ENCODE peak calls at places on chromosome 21, in seven cellular contexts. One of them, this sample, is unnamed. For H3K4me1, the result is how much of the 10 kb centered on the place peaks cover.

GRCh38 chr21:25421327-25422028 is 185.8 kb downstream of the MRPL39 start:
- DNase-seq in trophoblast cell: peak
- DNase-seq in psoas muscle: no peak
- DNase-seq in thyroid gland: peak
- DNase-seq in MM.1S: peak
- DNase-seq in NT2/D1: peak
- DNase-seq in effector memory CD4-positive, alpha-beta T cell: peak
- DNase-seq in this sample: peak

GRCh38 chr21:33441489-33442477 is 38.0 kb downstream of the TMEM50B start:
- DNase-seq in trophoblast cell: peak
- DNase-seq in psoas muscle: peak
- DNase-seq in thyroid gland: peak
- DNase-seq in MM.1S: no peak
- DNase-seq in NT2/D1: no peak
- DNase-seq in effector memory CD4-positive, alpha-beta T cell: no peak
- DNase-seq in this sample: no peak

GRCh38 chr21:40115775-40116174 is 248.5 kb downstream of the PCP4 start:
- DNase-seq in trophoblast cell: no peak
- DNase-seq in psoas muscle: no peak
- DNase-seq in thyroid gland: no peak
- DNase-seq in MM.1S: no peak
- DNase-seq in NT2/D1: no peak
- DNase-seq in effector memory CD4-positive, alpha-beta T cell: no peak
- DNase-seq in this sample: no peak

GRCh38 chr21:33418686-33419085 is 15.5 kb downstream of the IFNGR2 start:
- DNase-seq in trophoblast cell: no peak
- DNase-seq in psoas muscle: peak
- DNase-seq in thyroid gland: peak
- DNase-seq in MM.1S: no peak
- DNase-seq in NT2/D1: no peak
- DNase-seq in effector memory CD4-positive, alpha-beta T cell: no peak
- DNase-seq in this sample: peak

GRCh38 chr21:16169102-16169511 is 439.3 kb downstream of the USP25 start:
- DNase-seq in trophoblast cell: no peak
- DNase-seq in psoas muscle: no peak
- DNase-seq in thyroid gland: no peak
- DNase-seq in MM.1S: no peak
- DNase-seq in NT2/D1: no peak
- DNase-seq in effector memory CD4-positive, alpha-beta T cell: no peak
- DNase-seq in this sample: no peak

GRCh38 chr21:41678944-41679343 is 87.9 kb downstream of the RIPK4 start:
- DNase-seq in trophoblast cell: peak
- DNase-seq in psoas muscle: peak
- DNase-seq in thyroid gland: peak
- DNase-seq in MM.1S: peak
- DNase-seq in NT2/D1: peak
- DNase-seq in effector memory CD4-positive, alpha-beta T cell: no peak
- DNase-seq in this sample: peak

GRCh38 chr21:26888256-26888655 is 43.0 kb upstream of the ADAMTS1 start:
- DNase-seq in trophoblast cell: no peak
- DNase-seq in psoas muscle: no peak
- DNase-seq in thyroid gland: no peak
- DNase-seq in MM.1S: no peak
- DNase-seq in NT2/D1: no peak
- DNase-seq in effector memory CD4-positive, alpha-beta T cell: no peak
- DNase-seq in this sample: no peak

GRCh38 chr21:17613242-17613676 is 558 bp upstream of the BTG3 start:
- DNase-seq in trophoblast cell: peak
- DNase-seq in psoas muscle: peak
- DNase-seq in thyroid gland: peak
- DNase-seq in MM.1S: no peak
- DNase-seq in NT2/D1: no peak
- DNase-seq in effector memory CD4-positive, alpha-beta T cell: peak
- DNase-seq in this sample: peak

GRCh38 chr21:43824250-43824882 is 35.0 kb downstream of the RRP1 start:
- DNase-seq in trophoblast cell: no peak
- DNase-seq in psoas muscle: no peak
- DNase-seq in thyroid gland: no peak
- DNase-seq in MM.1S: no peak
- DNase-seq in NT2/D1: no peak
- DNase-seq in effector memory CD4-positive, alpha-beta T cell: no peak
- DNase-seq in this sample: no peak

GRCh38 chr21:22120616-22121266 is 1122.5 kb downstream of the NCAM2 start:
- DNase-seq in trophoblast cell: peak
- DNase-seq in psoas muscle: no peak
- DNase-seq in thyroid gland: no peak
- DNase-seq in MM.1S: no peak
- DNase-seq in NT2/D1: peak
- DNase-seq in effector memory CD4-positive, alpha-beta T cell: no peak
- DNase-seq in this sample: no peak

GRCh38 chr21:29449306-29449940 is 150.7 kb downstream of the BACH1 start:
- DNase-seq in trophoblast cell: no peak
- DNase-seq in psoas muscle: no peak
- DNase-seq in thyroid gland: no peak
- DNase-seq in MM.1S: no peak
- DNase-seq in NT2/D1: no peak
- DNase-seq in effector memory CD4-positive, alpha-beta T cell: no peak
- DNase-seq in this sample: no peak

GRCh38 chr21:26124421-26124833 is 46.1 kb downstream of the APP start:
- DNase-seq in trophoblast cell: peak
- DNase-seq in psoas muscle: no peak
- DNase-seq in thyroid gland: no peak
- DNase-seq in MM.1S: no peak
- DNase-seq in NT2/D1: no peak
- DNase-seq in effector memory CD4-positive, alpha-beta T cell: no peak
- DNase-seq in this sample: no peak

GRCh38 chr21:16070207-16070651 is 340.4 kb downstream of the USP25 start:
- DNase-seq in trophoblast cell: no peak
- DNase-seq in psoas muscle: no peak
- DNase-seq in thyroid gland: no peak
- DNase-seq in MM.1S: no peak
- DNase-seq in NT2/D1: no peak
- DNase-seq in effector memory CD4-positive, alpha-beta T cell: no peak
- DNase-seq in this sample: no peak

GRCh38 chr21:41425954-41426655 is at the start of gene MX1:
- DNase-seq in trophoblast cell: peak
- DNase-seq in psoas muscle: peak
- DNase-seq in thyroid gland: peak
- DNase-seq in MM.1S: peak
- DNase-seq in NT2/D1: no peak
- DNase-seq in effector memory CD4-positive, alpha-beta T cell: peak
- DNase-seq in this sample: peak

GRCh38 chr21:36338975-36339374 is 19.0 kb downstream of the MORC3 start:
- DNase-seq in trophoblast cell: peak
- DNase-seq in psoas muscle: no peak
- DNase-seq in thyroid gland: no peak
- DNase-seq in MM.1S: no peak
- DNase-seq in NT2/D1: no peak
- DNase-seq in effector memory CD4-positive, alpha-beta T cell: no peak
- DNase-seq in this sample: no peak

DNA sequence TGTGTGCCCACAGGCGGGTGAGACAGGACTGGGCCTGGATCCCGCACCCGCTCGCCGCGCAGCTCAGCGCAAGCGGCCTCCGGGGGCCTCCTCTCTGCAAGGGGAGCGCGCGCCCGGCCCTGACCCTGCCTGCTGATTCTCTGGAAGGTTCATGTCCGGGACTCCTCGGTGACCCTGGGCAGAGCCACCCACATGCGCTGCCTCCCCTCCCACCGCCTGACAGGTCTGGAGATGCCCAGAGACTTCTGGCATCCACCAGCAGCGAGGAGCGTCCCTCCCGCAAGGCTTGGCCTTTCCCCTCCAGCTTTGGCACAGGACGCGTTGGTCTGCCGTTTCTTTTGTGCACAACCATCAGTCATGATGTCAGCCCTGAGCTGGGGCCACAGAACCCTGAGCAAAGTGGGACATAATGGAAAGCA is 42.0 kb upstream of the COL6A2 start:
- DNase-seq in trophoblast cell: no peak
- DNase-seq in psoas muscle: peak
- DNase-seq in thyroid gland: no peak
- DNase-seq in MM.1S: no peak
- DNase-seq in NT2/D1: no peak
- DNase-seq in effector memory CD4-positive, alpha-beta T cell: no peak
- DNase-seq in this sample: no peak
- H3K4me1 ChIP-seq in trophoblast cell: under half
- H3K4me1 ChIP-seq in psoas muscle: under half
- H3K4me1 ChIP-seq in thyroid gland: under half
- H3K4me1 ChIP-seq in MM.1S: under half
- H3K4me1 ChIP-seq in NT2/D1: under half
- H3K4me1 ChIP-seq in effector memory CD4-positive, alpha-beta T cell: under half
- H3K4me1 ChIP-seq in this sample: under half

GRCh38 chr21:34796518-34797201 is 127.9 kb downstream of the CLIC6 start:
- DNase-seq in trophoblast cell: no peak
- DNase-seq in psoas muscle: no peak
- DNase-seq in thyroid gland: peak
- DNase-seq in MM.1S: no peak
- DNase-seq in NT2/D1: no peak
- DNase-seq in effector memory CD4-positive, alpha-beta T cell: no peak
- DNase-seq in this sample: no peak
- H3K4me1 ChIP-seq in trophoblast cell: under half
- H3K4me1 ChIP-seq in psoas muscle: half or more
- H3K4me1 ChIP-seq in thyroid gland: under half
- H3K4me1 ChIP-seq in MM.1S: under half
- H3K4me1 ChIP-seq in NT2/D1: under half
- H3K4me1 ChIP-seq in effector memory CD4-positive, alpha-beta T cell: under half
- H3K4me1 ChIP-seq in this sample: under half

DNA sequence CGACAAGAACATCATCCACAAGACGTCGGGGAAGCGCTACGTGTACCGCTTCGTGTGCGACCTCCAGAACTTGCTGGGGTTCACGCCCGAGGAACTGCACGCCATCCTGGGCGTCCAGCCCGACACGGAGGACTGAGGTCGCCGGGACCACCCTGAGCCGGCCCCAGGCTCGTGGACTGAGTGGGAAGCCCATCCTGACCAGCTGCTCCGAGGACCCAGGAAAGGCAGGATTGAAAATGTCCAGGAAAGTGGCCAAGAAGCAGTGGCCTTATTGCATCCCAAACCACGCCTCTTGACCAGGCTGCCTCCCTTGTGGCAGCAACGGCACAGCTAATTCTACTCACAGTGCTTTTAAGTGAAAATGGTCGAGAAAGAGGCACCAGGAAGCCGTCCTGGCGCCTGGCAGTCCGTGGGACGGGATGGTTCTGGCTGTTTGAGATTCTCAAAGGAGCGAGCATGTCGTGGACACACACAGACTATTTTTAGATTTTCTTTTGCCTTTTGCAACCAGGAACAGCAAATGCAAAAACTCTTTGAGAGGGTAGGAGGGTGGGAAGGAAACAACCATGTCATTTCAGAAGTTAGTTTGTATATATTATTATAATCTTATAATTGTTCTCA is 17.1 kb downstream of the ETS2 start:
- DNase-seq in trophoblast cell: no peak
- DNase-seq in psoas muscle: no peak
- DNase-seq in thyroid gland: no peak
- DNase-seq in MM.1S: no peak
- DNase-seq in NT2/D1: no peak
- DNase-seq in effector memory CD4-positive, alpha-beta T cell: no peak
- DNase-seq in this sample: no peak
- H3K4me1 ChIP-seq in trophoblast cell: under half
- H3K4me1 ChIP-seq in psoas muscle: under half
- H3K4me1 ChIP-seq in thyroid gland: under half
- H3K4me1 ChIP-seq in MM.1S: under half
- H3K4me1 ChIP-seq in NT2/D1: under half
- H3K4me1 ChIP-seq in effector memory CD4-positive, alpha-beta T cell: under half
- H3K4me1 ChIP-seq in this sample: under half

GRCh38 chr21:37348664-37349063 is 17.9 kb upstream of the DYRK1A start:
- DNase-seq in trophoblast cell: peak
- DNase-seq in psoas muscle: no peak
- DNase-seq in thyroid gland: no peak
- DNase-seq in MM.1S: peak
- DNase-seq in NT2/D1: no peak
- DNase-seq in effector memory CD4-positive, alpha-beta T cell: no peak
- DNase-seq in this sample: no peak

GRCh38 chr21:37342046-37342632 is 24.4 kb upstream of the DYRK1A start:
- DNase-seq in trophoblast cell: no peak
- DNase-seq in psoas muscle: no peak
- DNase-seq in thyroid gland: no peak
- DNase-seq in MM.1S: no peak
- DNase-seq in NT2/D1: no peak
- DNase-seq in effector memory CD4-positive, alpha-beta T cell: no peak
- DNase-seq in this sample: no peak

GRCh38 chr21:37350472-37350871 is 16.1 kb upstream of the DYRK1A start:
- DNase-seq in trophoblast cell: no peak
- DNase-seq in psoas muscle: no peak
- DNase-seq in thyroid gland: no peak
- DNase-seq in MM.1S: no peak
- DNase-seq in NT2/D1: no peak
- DNase-seq in effector memory CD4-positive, alpha-beta T cell: no peak
- DNase-seq in this sample: no peak

GRCh38 chr21:37341254-37341960 is 25.2 kb upstream of the DYRK1A start:
- DNase-seq in trophoblast cell: peak
- DNase-seq in psoas muscle: no peak
- DNase-seq in thyroid gland: no peak
- DNase-seq in MM.1S: no peak
- DNase-seq in NT2/D1: no peak
- DNase-seq in effector memory CD4-positive, alpha-beta T cell: no peak
- DNase-seq in this sample: no peak

DNA sequence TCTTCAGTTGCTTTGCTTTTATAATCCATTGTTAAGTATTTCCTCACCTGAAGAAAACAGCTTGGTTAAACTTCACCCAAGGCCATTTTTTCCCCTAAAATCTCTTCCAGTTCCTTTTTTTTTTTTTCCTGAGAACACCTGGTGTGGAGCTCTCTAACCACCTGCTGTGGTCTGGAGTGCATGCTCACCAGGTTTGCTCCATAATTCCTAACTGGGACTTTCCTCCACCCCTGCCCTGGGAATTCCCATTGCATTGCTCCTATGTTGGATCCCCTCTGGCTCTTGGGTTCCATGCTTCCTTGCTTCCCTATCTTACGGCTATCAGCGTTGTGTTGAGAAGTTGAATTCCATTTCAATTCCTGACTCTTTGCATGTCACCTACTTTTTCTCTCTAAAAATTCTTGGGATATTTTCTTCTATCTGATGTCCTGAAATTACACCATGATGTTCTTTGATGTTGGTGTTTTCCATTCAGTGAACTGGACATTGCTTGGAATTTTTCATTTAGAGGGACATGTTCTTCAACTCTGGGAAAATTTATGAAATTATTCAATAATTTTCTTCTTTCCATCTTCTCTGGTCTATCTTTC is 19.6 kb upstream of the DYRK1A start:
- DNase-seq in trophoblast cell: peak
- DNase-seq in psoas muscle: no peak
- DNase-seq in thyroid gland: no peak
- DNase-seq in MM.1S: no peak
- DNase-seq in NT2/D1: no peak
- DNase-seq in effector memory CD4-positive, alpha-beta T cell: no peak
- DNase-seq in this sample: no peak
- H3K4me1 ChIP-seq in trophoblast cell: under half
- H3K4me1 ChIP-seq in psoas muscle: under half
- H3K4me1 ChIP-seq in thyroid gland: under half
- H3K4me1 ChIP-seq in MM.1S: under half
- H3K4me1 ChIP-seq in NT2/D1: under half
- H3K4me1 ChIP-seq in effector memory CD4-positive, alpha-beta T cell: under half
- H3K4me1 ChIP-seq in this sample: under half

GRCh38 chr21:45112371-45112770 is 38.0 kb downstream of the ADARB1 start:
- DNase-seq in trophoblast cell: no peak
- DNase-seq in psoas muscle: no peak
- DNase-seq in thyroid gland: no peak
- DNase-seq in MM.1S: no peak
- DNase-seq in NT2/D1: no peak
- DNase-seq in effector memory CD4-positive, alpha-beta T cell: no peak
- DNase-seq in this sample: no peak
- H3K4me1 ChIP-seq in trophoblast cell: under half
- H3K4me1 ChIP-seq in psoas muscle: under half
- H3K4me1 ChIP-seq in thyroid gland: under half
- H3K4me1 ChIP-seq in MM.1S: under half
- H3K4me1 ChIP-seq in NT2/D1: under half
- H3K4me1 ChIP-seq in effector memory CD4-positive, alpha-beta T cell: under half
- H3K4me1 ChIP-seq in this sample: under half

GRCh38 chr21:44957901-44958451 is 18.1 kb downstream of the SLX9 start:
- DNase-seq in trophoblast cell: peak
- DNase-seq in psoas muscle: peak
- DNase-seq in thyroid gland: no peak
- DNase-seq in MM.1S: no peak
- DNase-seq in NT2/D1: no peak
- DNase-seq in effector memory CD4-positive, alpha-beta T cell: no peak
- DNase-seq in this sample: no peak
- H3K4me1 ChIP-seq in trophoblast cell: under half
- H3K4me1 ChIP-seq in psoas muscle: half or more
- H3K4me1 ChIP-seq in thyroid gland: under half
- H3K4me1 ChIP-seq in MM.1S: under half
- H3K4me1 ChIP-seq in NT2/D1: under half
- H3K4me1 ChIP-seq in effector memory CD4-positive, alpha-beta T cell: under half
- H3K4me1 ChIP-seq in this sample: under half